ENCODE peak calls at places on chromosomes 7 and 10, in ten cellular contexts. One of them, this sample, is unnamed.

GRCh38 chr10:45160266-45160665 is 155.1 kb downstream of the OR13A1 start:
- DNase-seq in dermis blood vessel endothelial cell: peak
- DNase-seq in CD4-positive, alpha-beta T cell: no peak
- DNase-seq in GOT3: no peak
- DNase-seq in A172: peak
- DNase-seq in kidney glomerular epithelial cell: peak
- DNase-seq in activated CD8-positive, alpha-beta memory T cell treated with anti-CD3 and anti-CD28 coated beads, Interleukin-2, amount 10 ng/mL, durations not matched to agents 7 days and 5 days: no peak
- DNase-seq in GM04504: no peak
- DNase-seq in stimulated activated CD4-positive, alpha-beta T cell treated with anti-CD3 and anti-CD28 coated beads, Interleukin-12 subunit alpha, Interleukin-12 subunit beta, amount 100 ng/mL, for 48 hours: no peak
- DNase-seq in neuronal stem cell: no peak
- DNase-seq in this sample: no peak

GRCh38 chr10:22620140-22620857 is 94.1 kb downstream of the PIP4K2A start:
- DNase-seq in GM04504: peak
- DNase-seq in stimulated activated CD4-positive, alpha-beta T cell treated with anti-CD3 and anti-CD28 coated beads, Interleukin-12 subunit alpha, Interleukin-12 subunit beta, amount 100 ng/mL, for 48 hours: no peak
- DNase-seq in A172: peak
- DNase-seq in activated CD8-positive, alpha-beta memory T cell treated with anti-CD3 and anti-CD28 coated beads, Interleukin-2, amount 10 ng/mL, durations not matched to agents 7 days and 5 days: no peak
- DNase-seq in dermis blood vessel endothelial cell: peak
- DNase-seq in neuronal stem cell: no peak
- DNase-seq in kidney glomerular epithelial cell: peak
- DNase-seq in CD4-positive, alpha-beta T cell: no peak
- DNase-seq in GOT3: peak
- DNase-seq in this sample: no peak

GRCh38 chr7:51187941-51188340 is 128.7 kb downstream of the COBL start:
- DNase-seq in activated CD8-positive, alpha-beta memory T cell treated with anti-CD3 and anti-CD28 coated beads, Interleukin-2, amount 10 ng/mL, durations not matched to agents 7 days and 5 days: no peak
- DNase-seq in A172: no peak
- DNase-seq in stimulated activated CD4-positive, alpha-beta T cell treated with anti-CD3 and anti-CD28 coated beads, Interleukin-12 subunit alpha, Interleukin-12 subunit beta, amount 100 ng/mL, for 48 hours: no peak
- DNase-seq in CD4-positive, alpha-beta T cell: no peak
- DNase-seq in dermis blood vessel endothelial cell: peak
- DNase-seq in GM04504: no peak
- DNase-seq in kidney glomerular epithelial cell: no peak
- DNase-seq in GOT3: no peak
- DNase-seq in neuronal stem cell: peak
- DNase-seq in this sample: peak

GRCh38 chr10:116723428-116724281 is 18.7 kb downstream of the HSPA12A start:
- DNase-seq in neuronal stem cell: no peak
- DNase-seq in CD4-positive, alpha-beta T cell: peak
- DNase-seq in A172: no peak
- DNase-seq in stimulated activated CD4-positive, alpha-beta T cell treated with anti-CD3 and anti-CD28 coated beads, Interleukin-12 subunit alpha, Interleukin-12 subunit beta, amount 100 ng/mL, for 48 hours: no peak
- DNase-seq in dermis blood vessel endothelial cell: no peak
- DNase-seq in GM04504: no peak
- DNase-seq in GOT3: no peak
- DNase-seq in kidney glomerular epithelial cell: no peak
- DNase-seq in activated CD8-positive, alpha-beta memory T cell treated with anti-CD3 and anti-CD28 coated beads, Interleukin-2, amount 10 ng/mL, durations not matched to agents 7 days and 5 days: peak
- DNase-seq in this sample: no peak

GRCh38 chr10:6130851-6131470 is 42.1 kb downstream of the RBM17 start:
- DNase-seq in GM04504: no peak
- DNase-seq in neuronal stem cell: no peak
- DNase-seq in GOT3: no peak
- DNase-seq in dermis blood vessel endothelial cell: no peak
- DNase-seq in A172: no peak
- DNase-seq in CD4-positive, alpha-beta T cell: no peak
- DNase-seq in stimulated activated CD4-positive, alpha-beta T cell treated with anti-CD3 and anti-CD28 coated beads, Interleukin-12 subunit alpha, Interleukin-12 subunit beta, amount 100 ng/mL, for 48 hours: no peak
- DNase-seq in kidney glomerular epithelial cell: no peak
- DNase-seq in activated CD8-positive, alpha-beta memory T cell treated with anti-CD3 and anti-CD28 coated beads, Interleukin-2, amount 10 ng/mL, durations not matched to agents 7 days and 5 days: no peak
- DNase-seq in this sample: no peak

GRCh38 chr10:47379901-47380300 is 4.2 kb downstream of the ZNF488 start:
- DNase-seq in A172: no peak
- DNase-seq in dermis blood vessel endothelial cell: no peak
- DNase-seq in GOT3: no peak
- DNase-seq in GM04504: no peak
- DNase-seq in stimulated activated CD4-positive, alpha-beta T cell treated with anti-CD3 and anti-CD28 coated beads, Interleukin-12 subunit alpha, Interleukin-12 subunit beta, amount 100 ng/mL, for 48 hours: no peak
- DNase-seq in neuronal stem cell: no peak
- DNase-seq in CD4-positive, alpha-beta T cell: no peak
- DNase-seq in kidney glomerular epithelial cell: no peak
- DNase-seq in activated CD8-positive, alpha-beta memory T cell treated with anti-CD3 and anti-CD28 coated beads, Interleukin-2, amount 10 ng/mL, durations not matched to agents 7 days and 5 days: peak
- DNase-seq in this sample: no peak

GRCh38 chr10:95988702-95989101 is 54.7 kb upstream of the CCNJ start:
- DNase-seq in stimulated activated CD4-positive, alpha-beta T cell treated with anti-CD3 and anti-CD28 coated beads, Interleukin-12 subunit alpha, Interleukin-12 subunit beta, amount 100 ng/mL, for 48 hours: no peak
- DNase-seq in dermis blood vessel endothelial cell: no peak
- DNase-seq in A172: no peak
- DNase-seq in GM04504: no peak
- DNase-seq in GOT3: no peak
- DNase-seq in neuronal stem cell: no peak
- DNase-seq in kidney glomerular epithelial cell: no peak
- DNase-seq in activated CD8-positive, alpha-beta memory T cell treated with anti-CD3 and anti-CD28 coated beads, Interleukin-2, amount 10 ng/mL, durations not matched to agents 7 days and 5 days: no peak
- DNase-seq in CD4-positive, alpha-beta T cell: no peak
- DNase-seq in this sample: no peak

GRCh38 chr7:139058963-139059362 is 23.1 kb upstream of the ZC3HAV1L start:
- DNase-seq in A172: no peak
- DNase-seq in stimulated activated CD4-positive, alpha-beta T cell treated with anti-CD3 and anti-CD28 coated beads, Interleukin-12 subunit alpha, Interleukin-12 subunit beta, amount 100 ng/mL, for 48 hours: no peak
- DNase-seq in kidney glomerular epithelial cell: no peak
- DNase-seq in GM04504: peak
- DNase-seq in GOT3: no peak
- DNase-seq in dermis blood vessel endothelial cell: peak
- DNase-seq in activated CD8-positive, alpha-beta memory T cell treated with anti-CD3 and anti-CD28 coated beads, Interleukin-2, amount 10 ng/mL, durations not matched to agents 7 days and 5 days: no peak
- DNase-seq in neuronal stem cell: no peak
- DNase-seq in CD4-positive, alpha-beta T cell: no peak
- DNase-seq in this sample: no peak

GRCh38 chr10:76111986-76112825 is 680.8 kb downstream of the LRMDA start:
- DNase-seq in neuronal stem cell: no peak
- DNase-seq in activated CD8-positive, alpha-beta memory T cell treated with anti-CD3 and anti-CD28 coated beads, Interleukin-2, amount 10 ng/mL, durations not matched to agents 7 days and 5 days: no peak
- DNase-seq in CD4-positive, alpha-beta T cell: no peak
- DNase-seq in kidney glomerular epithelial cell: no peak
- DNase-seq in stimulated activated CD4-positive, alpha-beta T cell treated with anti-CD3 and anti-CD28 coated beads, Interleukin-12 subunit alpha, Interleukin-12 subunit beta, amount 100 ng/mL, for 48 hours: no peak
- DNase-seq in GM04504: no peak
- DNase-seq in GOT3: no peak
- DNase-seq in A172: no peak
- DNase-seq in dermis blood vessel endothelial cell: no peak
- DNase-seq in this sample: no peak

GRCh38 chr7:147406521-147407115 is 1183.9 kb upstream of the C7orf33 start:
- DNase-seq in dermis blood vessel endothelial cell: no peak
- DNase-seq in stimulated activated CD4-positive, alpha-beta T cell treated with anti-CD3 and anti-CD28 coated beads, Interleukin-12 subunit alpha, Interleukin-12 subunit beta, amount 100 ng/mL, for 48 hours: no peak
- DNase-seq in neuronal stem cell: no peak
- DNase-seq in CD4-positive, alpha-beta T cell: no peak
- DNase-seq in A172: no peak
- DNase-seq in kidney glomerular epithelial cell: peak
- DNase-seq in activated CD8-positive, alpha-beta memory T cell treated with anti-CD3 and anti-CD28 coated beads, Interleukin-2, amount 10 ng/mL, durations not matched to agents 7 days and 5 days: no peak
- DNase-seq in GOT3: no peak
- DNase-seq in GM04504: no peak
- DNase-seq in this sample: no peak

GRCh38 chr10:63976538-63976937 is 455.3 kb downstream of the REEP3 start:
- DNase-seq in A172: peak
- DNase-seq in CD4-positive, alpha-beta T cell: no peak
- DNase-seq in GM04504: peak
- DNase-seq in neuronal stem cell: peak
- DNase-seq in activated CD8-positive, alpha-beta memory T cell treated with anti-CD3 and anti-CD28 coated beads, Interleukin-2, amount 10 ng/mL, durations not matched to agents 7 days and 5 days: peak
- DNase-seq in dermis blood vessel endothelial cell: peak
- DNase-seq in GOT3: no peak
- DNase-seq in stimulated activated CD4-positive, alpha-beta T cell treated with anti-CD3 and anti-CD28 coated beads, Interleukin-12 subunit alpha, Interleukin-12 subunit beta, amount 100 ng/mL, for 48 hours: peak
- DNase-seq in kidney glomerular epithelial cell: peak
- DNase-seq in this sample: peak

GRCh38 chr10:44022203-44022602 is 362.7 kb downstream of the CXCL12 start:
- DNase-seq in GM04504: no peak
- DNase-seq in neuronal stem cell: no peak
- DNase-seq in dermis blood vessel endothelial cell: no peak
- DNase-seq in kidney glomerular epithelial cell: no peak
- DNase-seq in stimulated activated CD4-positive, alpha-beta T cell treated with anti-CD3 and anti-CD28 coated beads, Interleukin-12 subunit alpha, Interleukin-12 subunit beta, amount 100 ng/mL, for 48 hours: no peak
- DNase-seq in GOT3: no peak
- DNase-seq in activated CD8-positive, alpha-beta memory T cell treated with anti-CD3 and anti-CD28 coated beads, Interleukin-2, amount 10 ng/mL, durations not matched to agents 7 days and 5 days: no peak
- DNase-seq in CD4-positive, alpha-beta T cell: no peak
- DNase-seq in A172: no peak
- DNase-seq in this sample: no peak

GRCh38 chr10:47058961-47059391 is 147.7 kb downstream of the PTPN20 start:
- DNase-seq in neuronal stem cell: no peak
- DNase-seq in kidney glomerular epithelial cell: no peak
- DNase-seq in stimulated activated CD4-positive, alpha-beta T cell treated with anti-CD3 and anti-CD28 coated beads, Interleukin-12 subunit alpha, Interleukin-12 subunit beta, amount 100 ng/mL, for 48 hours: no peak
- DNase-seq in CD4-positive, alpha-beta T cell: no peak
- DNase-seq in dermis blood vessel endothelial cell: no peak
- DNase-seq in activated CD8-positive, alpha-beta memory T cell treated with anti-CD3 and anti-CD28 coated beads, Interleukin-2, amount 10 ng/mL, durations not matched to agents 7 days and 5 days: no peak
- DNase-seq in GOT3: no peak
- DNase-seq in GM04504: peak
- DNase-seq in A172: peak
- DNase-seq in this sample: no peak

GRCh38 chr10:98276316-98276715 is 8.3 kb upstream of the LOXL4 start:
- DNase-seq in CD4-positive, alpha-beta T cell: no peak
- DNase-seq in neuronal stem cell: no peak
- DNase-seq in kidney glomerular epithelial cell: no peak
- DNase-seq in activated CD8-positive, alpha-beta memory T cell treated with anti-CD3 and anti-CD28 coated beads, Interleukin-2, amount 10 ng/mL, durations not matched to agents 7 days and 5 days: no peak
- DNase-seq in stimulated activated CD4-positive, alpha-beta T cell treated with anti-CD3 and anti-CD28 coated beads, Interleukin-12 subunit alpha, Interleukin-12 subunit beta, amount 100 ng/mL, for 48 hours: no peak
- DNase-seq in GM04504: no peak
- DNase-seq in GOT3: no peak
- DNase-seq in A172: no peak
- DNase-seq in dermis blood vessel endothelial cell: no peak
- DNase-seq in this sample: no peak

GRCh38 chr10:3067859-3068179 is 471 bp downstream of the PFKP start:
- DNase-seq in activated CD8-positive, alpha-beta memory T cell treated with anti-CD3 and anti-CD28 coated beads, Interleukin-2, amount 10 ng/mL, durations not matched to agents 7 days and 5 days: no peak
- DNase-seq in dermis blood vessel endothelial cell: no peak
- DNase-seq in stimulated activated CD4-positive, alpha-beta T cell treated with anti-CD3 and anti-CD28 coated beads, Interleukin-12 subunit alpha, Interleukin-12 subunit beta, amount 100 ng/mL, for 48 hours: peak
- DNase-seq in A172: no peak
- DNase-seq in kidney glomerular epithelial cell: no peak
- DNase-seq in neuronal stem cell: no peak
- DNase-seq in GOT3: no peak
- DNase-seq in CD4-positive, alpha-beta T cell: no peak
- DNase-seq in GM04504: no peak
- DNase-seq in this sample: peak